ENCODE peak calls at places on chromosomes 3 and 15, in four cellular contexts. One of them, this sample, is unnamed.

GRCh38 chr15:63597033-63597790 is at the start of gene FBXL22:
- DNase-seq in fibroblast of villous mesenchyme: peak
- DNase-seq in CD14-positive monocyte: no peak
- DNase-seq in SK-N-SH: no peak
- DNase-seq in this sample: peak

GRCh38 chr3:49807427-49808114 is 4.5 kb downstream of the INKA1 start:
- DNase-seq in CD14-positive monocyte: no peak
- DNase-seq in SK-N-SH: peak
- DNase-seq in fibroblast of villous mesenchyme: no peak
- DNase-seq in this sample: no peak

GRCh38 chr3:105559856-105560255 is 193.1 kb downstream of the ALCAM start:
- DNase-seq in CD14-positive monocyte: no peak
- DNase-seq in SK-N-SH: no peak
- DNase-seq in fibroblast of villous mesenchyme: peak
- DNase-seq in this sample: no peak

GRCh38 chr3:112610121-112610520 is 30.8 kb downstream of the CCDC80 start:
- DNase-seq in CD14-positive monocyte: no peak
- DNase-seq in fibroblast of villous mesenchyme: peak
- DNase-seq in SK-N-SH: no peak
- DNase-seq in this sample: peak

GRCh38 chr3:25448750-25449684 is 21.0 kb downstream of the RARB start:
- DNase-seq in fibroblast of villous mesenchyme: peak
- DNase-seq in CD14-positive monocyte: no peak
- DNase-seq in SK-N-SH: peak
- DNase-seq in this sample: peak

GRCh38 chr3:25576836-25577454 is 87.8 kb downstream of the TOP2B start:
- DNase-seq in SK-N-SH: no peak
- DNase-seq in CD14-positive monocyte: no peak
- DNase-seq in fibroblast of villous mesenchyme: no peak
- DNase-seq in this sample: no peak

GRCh38 chr3:45670995-45671394 is 18.2 kb upstream of the SACM1L start:
- DNase-seq in SK-N-SH: no peak
- DNase-seq in fibroblast of villous mesenchyme: peak
- DNase-seq in CD14-positive monocyte: no peak
- DNase-seq in this sample: peak

GRCh38 chr3:158748237-158748828 is 16.1 kb upstream of the RARRES1 start:
- DNase-seq in fibroblast of villous mesenchyme: peak
- DNase-seq in CD14-positive monocyte: peak
- DNase-seq in SK-N-SH: no peak
- DNase-seq in this sample: no peak

GRCh38 chr3:177746259-177747021 is 549.2 kb upstream of the TBL1XR1 start:
- DNase-seq in CD14-positive monocyte: no peak
- DNase-seq in SK-N-SH: no peak
- DNase-seq in fibroblast of villous mesenchyme: no peak
- DNase-seq in this sample: peak

GRCh38 chr3:69628956-69629355 is 110.3 kb upstream of the MITF start:
- DNase-seq in CD14-positive monocyte: no peak
- DNase-seq in SK-N-SH: no peak
- DNase-seq in fibroblast of villous mesenchyme: peak
- DNase-seq in this sample: peak

GRCh38 chr3:29822051-29822450 is 541.2 kb downstream of the RBMS3 start:
- DNase-seq in SK-N-SH: no peak
- DNase-seq in fibroblast of villous mesenchyme: peak
- DNase-seq in CD14-positive monocyte: no peak
- DNase-seq in this sample: peak

GRCh38 chr15:33179874-33180273 is 14.6 kb downstream of the FMN1 start:
- DNase-seq in SK-N-SH: no peak
- DNase-seq in CD14-positive monocyte: no peak
- DNase-seq in fibroblast of villous mesenchyme: no peak
- DNase-seq in this sample: no peak

GRCh38 chr15:52199271-52199670 is 8.1 kb upstream of the GNB5 start:
- DNase-seq in fibroblast of villous mesenchyme: no peak
- DNase-seq in SK-N-SH: no peak
- DNase-seq in CD14-positive monocyte: no peak
- DNase-seq in this sample: no peak

GRCh38 chr3:188950832-188951489 is 220.8 kb upstream of the TPRG1 start:
- DNase-seq in SK-N-SH: no peak
- DNase-seq in CD14-positive monocyte: peak
- DNase-seq in fibroblast of villous mesenchyme: peak
- DNase-seq in this sample: peak

GRCh38 chr3:183211390-183211789 is 41.7 kb upstream of the B3GNT5 start:
- DNase-seq in CD14-positive monocyte: peak
- DNase-seq in SK-N-SH: no peak
- DNase-seq in fibroblast of villous mesenchyme: no peak
- DNase-seq in this sample: no peak

GRCh38 chr3:129650256-129650872 is 43.9 kb upstream of the PLXND1 start:
- DNase-seq in fibroblast of villous mesenchyme: peak
- DNase-seq in CD14-positive monocyte: peak
- DNase-seq in SK-N-SH: peak
- DNase-seq in this sample: peak

GRCh38 chr15:64284037-64284436 is 71.9 kb downstream of the CSNK1G1 start:
- DNase-seq in SK-N-SH: no peak
- DNase-seq in fibroblast of villous mesenchyme: peak
- DNase-seq in CD14-positive monocyte: no peak
- DNase-seq in this sample: peak

GRCh38 chr3:34090876-34091275 is 292.4 kb downstream of the PDCD6IP start:
- DNase-seq in CD14-positive monocyte: no peak
- DNase-seq in fibroblast of villous mesenchyme: no peak
- DNase-seq in SK-N-SH: no peak
- DNase-seq in this sample: no peak

GRCh38 chr15:36479200-36479896 is 100.1 kb upstream of the CDIN1 start:
- DNase-seq in fibroblast of villous mesenchyme: peak
- DNase-seq in SK-N-SH: no peak
- DNase-seq in CD14-positive monocyte: no peak
- DNase-seq in this sample: peak

GRCh38 chr15:59522988-59523461 is 85.0 kb downstream of the FAM81A start:
- DNase-seq in SK-N-SH: no peak
- DNase-seq in fibroblast of villous mesenchyme: no peak
- DNase-seq in CD14-positive monocyte: no peak
- DNase-seq in this sample: no peak

GRCh38 chr15:34001536-34001935 is 33.2 kb downstream of the CHRM5 start:
- DNase-seq in SK-N-SH: no peak
- DNase-seq in fibroblast of villous mesenchyme: no peak
- DNase-seq in CD14-positive monocyte: no peak
- DNase-seq in this sample: no peak

GRCh38 chr3:189773056-189773455 is 141.9 kb downstream of the TP63 start:
- DNase-seq in SK-N-SH: no peak
- DNase-seq in CD14-positive monocyte: no peak
- DNase-seq in fibroblast of villous mesenchyme: peak
- DNase-seq in this sample: peak

GRCh38 chr3:189292667-189293478 is 121.1 kb downstream of the TPRG1 start:
- DNase-seq in SK-N-SH: no peak
- DNase-seq in fibroblast of villous mesenchyme: no peak
- DNase-seq in CD14-positive monocyte: no peak
- DNase-seq in this sample: no peak

GRCh38 chr3:138459619-138460535 is 25.5 kb downstream of the ESYT3 start:
- DNase-seq in fibroblast of villous mesenchyme: no peak
- DNase-seq in CD14-positive monocyte: no peak
- DNase-seq in SK-N-SH: no peak
- DNase-seq in this sample: no peak

GRCh38 chr15:74396445-74397238 is 29.2 kb upstream of the CYP11A1 start:
- DNase-seq in CD14-positive monocyte: no peak
- DNase-seq in fibroblast of villous mesenchyme: no peak
- DNase-seq in SK-N-SH: no peak
- DNase-seq in this sample: peak

GRCh38 chr3:177471733-177472480 is 274.6 kb upstream of the TBL1XR1 start:
- DNase-seq in CD14-positive monocyte: no peak
- DNase-seq in SK-N-SH: no peak
- DNase-seq in fibroblast of villous mesenchyme: no peak
- DNase-seq in this sample: no peak

GRCh38 chr3:63975705-63976104 is 47.6 kb downstream of the PSMD6 start:
- DNase-seq in fibroblast of villous mesenchyme: peak
- DNase-seq in SK-N-SH: no peak
- DNase-seq in CD14-positive monocyte: no peak
- DNase-seq in this sample: peak

GRCh38 chr3:35965908-35966307 is 326.6 kb downstream of the ARPP21 start:
- DNase-seq in SK-N-SH: peak
- DNase-seq in CD14-positive monocyte: no peak
- DNase-seq in fibroblast of villous mesenchyme: peak
- DNase-seq in this sample: peak

GRCh38 chr15:49424954-49425353 is 1.9 kb downstream of the FGF7 start:
- DNase-seq in fibroblast of villous mesenchyme: no peak
- DNase-seq in SK-N-SH: no peak
- DNase-seq in CD14-positive monocyte: no peak
- DNase-seq in this sample: no peak

DNA sequence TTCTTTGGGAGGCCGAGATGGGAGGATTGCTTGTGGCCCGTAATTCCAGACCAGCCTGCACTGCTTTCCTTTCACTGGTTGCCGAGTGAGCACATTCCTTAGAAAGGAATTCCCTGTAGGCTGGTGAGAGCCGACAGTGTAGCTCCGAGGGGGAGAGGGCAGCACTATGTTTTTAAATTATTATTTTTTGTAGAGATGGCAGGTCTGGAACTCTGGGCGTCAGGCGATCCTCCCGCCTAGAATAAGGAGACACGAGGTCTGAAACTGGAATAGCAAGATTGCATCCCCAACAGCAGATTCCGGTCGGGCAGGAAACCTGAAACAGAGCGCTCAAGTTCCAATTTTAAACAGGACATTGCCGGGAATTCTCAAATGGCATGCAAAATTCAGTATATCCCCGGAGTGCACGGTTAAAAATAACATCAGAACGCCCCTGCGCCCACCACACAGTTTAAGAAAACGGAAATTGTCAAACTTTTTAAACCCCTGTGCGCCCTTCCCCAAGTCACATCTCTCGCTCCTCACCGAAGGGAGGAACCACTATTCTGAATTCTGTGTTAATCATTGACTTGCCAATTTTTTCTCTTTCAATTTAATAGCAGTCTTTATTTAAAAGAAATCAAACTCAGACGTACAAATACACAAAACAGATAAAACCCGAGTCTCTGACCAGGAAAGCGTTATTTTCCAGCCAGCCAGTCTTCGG is 637 bp upstream of the RNU5B-1 start:
- DNase-seq in CD14-positive monocyte: peak
- DNase-seq in fibroblast of villous mesenchyme: peak
- DNase-seq in SK-N-SH: peak
- DNase-seq in this sample: peak
- TF ChIP-seq CTCF in CD14-positive monocyte: peak
- TF ChIP-seq CTCF in fibroblast of villous mesenchyme: no peak
- TF ChIP-seq CTCF in SK-N-SH: no peak
- TF ChIP-seq CTCF in this sample: no peak

DNA sequence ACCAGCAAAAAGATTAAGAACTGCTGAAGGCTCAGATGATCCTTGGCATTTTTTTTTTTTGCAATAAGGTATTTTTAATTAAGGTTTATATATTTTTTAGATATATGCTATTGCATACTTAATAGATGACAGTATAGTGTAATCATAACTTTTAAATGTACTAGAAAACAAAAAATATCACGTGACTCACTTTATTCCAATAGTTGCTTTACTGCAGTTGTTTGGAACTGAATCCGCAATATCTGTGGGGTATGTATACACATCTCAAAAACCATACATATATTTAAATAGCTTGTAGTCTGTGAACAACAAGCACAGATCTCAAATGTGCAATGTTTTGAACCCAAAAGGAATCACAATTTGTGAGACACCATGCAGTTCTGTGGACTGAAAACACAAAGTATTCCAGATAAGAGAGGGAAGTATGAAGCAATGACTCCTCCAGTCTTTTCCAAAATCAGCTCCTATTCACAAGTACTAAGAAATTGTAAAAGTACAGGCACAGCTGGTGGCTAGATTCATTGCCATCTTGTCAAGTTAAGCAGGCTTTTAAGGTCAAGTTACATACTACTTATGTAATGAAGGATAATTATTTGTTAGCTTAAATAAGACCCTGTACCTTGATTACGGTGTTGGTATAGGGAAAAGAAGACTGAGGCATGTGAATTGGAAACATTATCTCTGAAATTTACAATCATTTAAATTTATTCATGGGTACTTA is 331.1 kb downstream of the TBC1D5 start:
- DNase-seq in CD14-positive monocyte: no peak
- DNase-seq in fibroblast of villous mesenchyme: no peak
- DNase-seq in SK-N-SH: no peak
- DNase-seq in this sample: peak
- TF ChIP-seq CTCF in CD14-positive monocyte: no peak
- TF ChIP-seq CTCF in fibroblast of villous mesenchyme: no peak
- TF ChIP-seq CTCF in SK-N-SH: no peak
- TF ChIP-seq CTCF in this sample: no peak

DNA sequence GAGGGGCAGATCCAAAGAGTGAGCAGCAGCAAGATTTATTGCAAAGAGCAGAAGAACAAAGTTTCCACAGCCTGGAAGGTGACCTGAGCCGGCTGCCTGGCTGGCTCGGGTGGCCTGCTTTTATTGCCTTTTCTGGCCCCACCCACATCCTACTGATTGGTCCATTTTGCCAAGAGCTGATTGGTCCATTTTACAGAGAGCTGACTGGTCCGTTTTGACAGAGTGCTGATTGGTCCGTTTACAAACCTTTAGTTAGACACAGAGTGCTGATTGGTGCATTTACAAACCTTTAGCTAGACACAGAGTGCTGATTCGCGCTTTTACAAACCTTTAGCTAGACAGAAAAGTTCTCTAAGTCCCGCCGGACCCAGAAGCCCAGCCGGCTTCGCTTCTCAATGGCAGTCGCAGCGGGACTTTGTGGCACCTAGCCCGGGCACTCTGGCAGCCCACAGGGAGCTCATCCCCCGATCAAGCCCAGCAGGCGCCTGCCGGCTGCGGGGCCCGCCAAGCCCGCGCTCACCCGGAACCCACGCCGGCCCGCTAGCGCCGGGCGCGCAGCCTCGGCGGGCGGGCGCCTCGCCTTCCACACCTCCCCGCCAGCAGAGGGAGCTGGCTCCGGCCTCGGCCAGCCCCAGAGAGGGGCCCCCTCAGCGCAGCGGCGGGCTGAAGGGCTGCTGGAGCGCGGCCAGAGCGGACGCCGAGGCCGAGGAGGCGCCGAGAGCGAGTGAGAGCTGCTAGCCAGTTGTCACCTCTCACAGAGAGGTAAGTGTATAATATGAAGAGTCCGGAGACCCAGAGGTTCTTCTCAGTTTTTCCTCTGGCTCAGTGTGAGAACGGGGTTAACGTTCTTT is 339.2 kb downstream of the CHL1 start:
- DNase-seq in CD14-positive monocyte: no peak
- DNase-seq in SK-N-SH: peak
- DNase-seq in fibroblast of villous mesenchyme: peak
- DNase-seq in this sample: peak
- TF ChIP-seq CTCF in CD14-positive monocyte: no peak
- TF ChIP-seq CTCF in SK-N-SH: peak
- TF ChIP-seq CTCF in fibroblast of villous mesenchyme: no peak
- TF ChIP-seq CTCF in this sample: no peak

GRCh38 chr3:23111286-23111685 is 91.8 kb upstream of the UBE2E2 start:
- DNase-seq in CD14-positive monocyte: no peak
- DNase-seq in SK-N-SH: no peak
- DNase-seq in fibroblast of villous mesenchyme: no peak
- DNase-seq in this sample: no peak
- TF ChIP-seq CTCF in CD14-positive monocyte: no peak
- TF ChIP-seq CTCF in SK-N-SH: no peak
- TF ChIP-seq CTCF in fibroblast of villous mesenchyme: no peak
- TF ChIP-seq CTCF in this sample: no peak

DNA sequence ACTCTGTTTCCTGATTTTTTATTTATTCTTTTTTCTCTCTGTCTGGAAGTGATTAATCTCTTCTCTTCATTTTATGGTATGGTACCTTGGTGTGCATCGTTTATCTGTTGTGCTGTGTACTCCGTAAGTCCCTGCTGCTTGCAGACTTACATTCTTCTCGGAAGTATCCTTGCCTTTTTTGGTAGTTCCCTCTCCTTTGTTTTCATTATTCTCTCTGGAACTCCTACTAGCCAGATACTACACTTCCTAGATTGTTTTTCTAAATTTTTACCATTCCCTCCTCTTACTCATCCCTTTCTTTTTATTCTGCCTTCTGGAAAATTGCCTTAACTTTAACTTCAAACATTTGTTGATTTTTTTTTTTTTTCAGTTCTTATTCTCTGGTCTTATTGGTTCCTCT is 27.2 kb downstream of the PIK3CA start:
- DNase-seq in fibroblast of villous mesenchyme: peak
- DNase-seq in SK-N-SH: no peak
- DNase-seq in CD14-positive monocyte: no peak
- DNase-seq in this sample: peak
- TF ChIP-seq CTCF in fibroblast of villous mesenchyme: no peak
- TF ChIP-seq CTCF in SK-N-SH: no peak
- TF ChIP-seq CTCF in CD14-positive monocyte: no peak
- TF ChIP-seq CTCF in this sample: no peak